ENCODE peak calls at places on chromosome 2, in six cellular contexts. Y, J, B, R, L and C are unnamed samples.

GRCh38 chr2:203705184-203705583 is 1.3 kb upstream of the CD28 start:
- DNase-seq in J (no peak), L (no peak), B (no peak), Y (no peak), R (peak), C (no peak)

GRCh38 chr2:26768759-26769500 is 4.8 kb downstream of the SLC35F6 start:
- DNase-seq in J (no peak), Y (peak), R (peak), L (peak), B (no peak), C (peak)

GRCh38 chr2:36462311-36462710 is 106.7 kb downstream of the CRIM1 start:
- DNase-seq in B (no peak), J (no peak), L (no peak), R (no peak), Y (no peak), C (no peak)

GRCh38 chr2:158060862-158061435 is 40.7 kb upstream of the UPP2 start:
- DNase-seq in J (no peak), L (no peak), B (no peak), Y (no peak), R (no peak), C (peak)

GRCh38 chr2:42099431-42100173 is 51.8 kb downstream of the PKDCC start:
- DNase-seq in R (no peak), J (no peak), L (peak), Y (no peak), B (no peak), C (no peak)

GRCh38 chr2:85165291-85165690 is 32.1 kb downstream of the TCF7L1 start:
- DNase-seq in Y (no peak), J (no peak), L (no peak), R (no peak), B (no peak), C (no peak)

GRCh38 chr2:61658841-61659780 is 121.0 kb upstream of the XPO1 start:
- DNase-seq in R (no peak), L (peak), Y (no peak), B (no peak), J (peak), C (peak)

GRCh38 chr2:240919161-240919781 is 13.1 kb downstream of the CROCC2 start:
- DNase-seq in R (no peak), B (no peak), Y (no peak), J (no peak), L (no peak), C (peak)

GRCh38 chr2:176106636-176107539 is at the start of gene HOXD11:
- DNase-seq in R (no peak), B (no peak), J (no peak), L (no peak), Y (peak), C (peak)

GRCh38 chr2:165868211-165868610 is 74.2 kb upstream of the GALNT3 start:
- DNase-seq in B (no peak), Y (no peak), J (no peak), R (no peak), L (no peak), C (peak)

GRCh38 chr2:240509667-240510512 is 47.9 kb downstream of the ANKMY1 start:
- DNase-seq in J (no peak), B (no peak), L (no peak), Y (no peak), R (peak), C (no peak)

GRCh38 chr2:159150208-159150607 is 136.3 kb downstream of the WDSUB1 start:
- DNase-seq in J (no peak), B (no peak), L (no peak), Y (no peak), R (no peak), C (no peak)

GRCh38 chr2:80073134-80073561 is 231.4 kb downstream of the LRRTM1 start:
- DNase-seq in B (peak), J (peak), L (peak), R (no peak), Y (peak), C (no peak)

GRCh38 chr2:220811952-220812570 is 760.0 kb downstream of the EPHA4 start:
- DNase-seq in B (no peak), Y (no peak), J (no peak), L (no peak), R (no peak), C (peak)

GRCh38 chr2:30693821-30694281 is 113.4 kb downstream of the CAPN13 start:
- DNase-seq in L (no peak), Y (no peak), B (no peak), J (no peak), R (no peak), C (no peak)

GRCh38 chr2:18430996-18431748 is 129.3 kb downstream of the RDH14 start:
- DNase-seq in L (no peak), R (no peak), B (no peak), Y (no peak), J (no peak), C (no peak)

GRCh38 chr2:26300234-26300641 is 45.7 kb upstream of the SELENOI start:
- DNase-seq in J (no peak), L (no peak), B (no peak), Y (no peak), R (no peak), C (no peak)

GRCh38 chr2:187994464-187995331 is 297.0 kb upstream of the GULP1 start:
- DNase-seq in R (no peak), J (no peak), B (no peak), Y (peak), L (peak), C (no peak)

GRCh38 chr2:6072757-6073156 is 380.6 kb downstream of the SOX11 start:
- DNase-seq in R (no peak), J (no peak), L (no peak), B (no peak), Y (no peak), C (no peak)

GRCh38 chr2:226325541-226325940 is 474.1 kb downstream of the IRS1 start:
- DNase-seq in L (peak), Y (no peak), J (no peak), B (no peak), R (no peak), C (no peak)

GRCh38 chr2:11102956-11103860 is 52.1 kb upstream of the SLC66A3 start:
- DNase-seq in J (no peak), R (no peak), B (no peak), L (no peak), Y (no peak), C (no peak)

GRCh38 chr2:177106212-177106611 is 106.4 kb upstream of the HNRNPA3 start:
- DNase-seq in J (peak), L (no peak), Y (no peak), R (no peak), B (no peak), C (peak)

GRCh38 chr2:152475982-152476381 is 141.0 kb downstream of the FMNL2 start:
- DNase-seq in L (no peak), B (no peak), Y (peak), R (no peak), J (no peak), C (no peak)

GRCh38 chr2:28608061-28608828 is 112.4 kb downstream of the PLB1 start:
- DNase-seq in L (no peak), B (no peak), Y (no peak), J (no peak), R (no peak), C (no peak)

GRCh38 chr2:179297922-179298321 is 33.3 kb upstream of the SESTD1 start:
- DNase-seq in J (no peak), R (no peak), L (no peak), Y (no peak), B (no peak), C (no peak)

GRCh38 chr2:46365913-46366674 is 68.9 kb downstream of the EPAS1 start:
- DNase-seq in R (no peak), J (no peak), B (no peak), L (no peak), Y (no peak), C (no peak)

GRCh38 chr2:39706350-39706749 is 40.6 kb downstream of the TMEM178A start:
- DNase-seq in J (no peak), R (no peak), B (no peak), L (peak), Y (no peak), C (no peak)

GRCh38 chr2:202387608-202388342 is 11.6 kb downstream of the BMPR2 start:
- DNase-seq in L (no peak), B (no peak), Y (no peak), J (no peak), R (no peak), C (no peak)

GRCh38 chr2:200467806-200468686 is 41.8 kb downstream of the KCTD18 start:
- DNase-seq in B (no peak), R (peak), L (peak), Y (no peak), J (no peak), C (no peak)

GRCh38 chr2:203623616-203624015 is 82.8 kb upstream of the CD28 start:
- DNase-seq in Y (no peak), R (no peak), J (no peak), L (peak), B (no peak), C (peak)

GRCh38 chr2:20135631-20136050 is 84.2 kb upstream of the LAPTM4A start:
- DNase-seq in R (peak), B (peak), Y (peak), L (peak), J (peak), C (peak)

GRCh38 chr2:217612920-217613319 is 389.9 kb downstream of the TNS1 start:
- DNase-seq in J (no peak), Y (no peak), R (no peak), B (no peak), L (no peak), C (no peak)

GRCh38 chr2:15797231-15797945 is 143.0 kb upstream of the MYCN start:
- DNase-seq in L (no peak), B (no peak), Y (no peak), R (no peak), J (no peak), C (peak)

GRCh38 chr2:42556351-42556890 is 12.0 kb upstream of the MTA3 start:
- DNase-seq in Y (no peak), R (no peak), B (no peak), L (no peak), J (no peak), C (no peak)

GRCh38 chr2:161207941-161208340 is 47.7 kb downstream of the TANK start:
- DNase-seq in J (no peak), R (no peak), B (no peak), L (no peak), Y (no peak), C (no peak)